ENCODE peak calls at places on chromosomes 12 and 14, in eight cellular contexts. O is mesenchymal stem cell, L is endothelial cell of umbilical vein, N is HCT116, M is neural progenitor cell, F is PC-9, Q is HepG2, X is IMR-90. G is an unnamed sample. For H3K27me3, the result is how much of the 10 kb centered on the place peaks cover.

GRCh38 chr12:32027684-32028355 is 68.6 kb downstream of the RESF1 start:
- DNase-seq in O (no peak), L (no peak), N (no peak), M (no peak), F (no peak), Q (no peak), X (no peak), G (no peak)

GRCh38 chr12:103880299-103881142 is 39.5 kb upstream of the NT5DC3 start:
- DNase-seq in O (no peak), L (peak), N (no peak), M (no peak), F (no peak), Q (no peak), X (no peak), G (no peak)

GRCh38 chr12:96237465-96238077 is 43.4 kb downstream of the ELK3 start:
- DNase-seq in O (peak), L (peak), N (no peak), M (no peak), F (no peak), Q (no peak), X (peak), G (peak)

GRCh38 chr14:103138483-103139370 is 15.5 kb downstream of the TNFAIP2 start:
- DNase-seq in O (no peak), L (no peak), N (no peak), M (peak), F (no peak), Q (no peak), X (no peak), G (no peak)

GRCh38 chr14:69786628-69787027 is 10.4 kb downstream of the SLC10A1 start:
- DNase-seq in O (no peak), L (no peak), N (no peak), M (no peak), F (no peak), Q (no peak), X (no peak), G (no peak)

GRCh38 chr14:103213331-103213730 is 90.1 kb downstream of the TNFAIP2 start:
- DNase-seq in O (no peak), L (no peak), N (no peak), M (no peak), F (no peak), Q (peak), X (no peak), G (no peak)

GRCh38 chr14:74893614-74894091 is 11.9 kb downstream of the DLST start:
- DNase-seq in O (no peak), L (no peak), N (no peak), M (no peak), F (no peak), Q (no peak), X (no peak), G (no peak)

GRCh38 chr12:12097821-12098688 is 27.3 kb downstream of the BCL2L14 start:
- DNase-seq in O (no peak), L (peak), N (no peak), M (no peak), F (no peak), Q (no peak), X (no peak), G (no peak)

GRCh38 chr14:38105106-38105702 is 102.5 kb upstream of the SSTR1 start:
- DNase-seq in O (no peak), L (no peak), N (no peak), M (no peak), F (peak), Q (no peak), X (no peak), G (no peak)

GRCh38 chr12:111078731-111079130 is 158.4 kb upstream of the MYL2 start:
- DNase-seq in O (no peak), L (no peak), N (no peak), M (no peak), F (no peak), Q (no peak), X (no peak), G (no peak)

GRCh38 chr12:113149361-113150150 is at the start of gene CFAP73:
- DNase-seq in O (peak), L (peak), N (peak), M (peak), F (peak), Q (peak), X (peak), G (no peak)

GRCh38 chr12:57475271-57476161 is 4.2 kb downstream of the ARHGAP9 start:
- DNase-seq in O (peak), L (no peak), N (no peak), M (peak), F (no peak), Q (no peak), X (no peak), G (no peak)

GRCh38 chr12:29589852-29590251 is 92.4 kb upstream of the OVCH1 start:
- DNase-seq in O (peak), L (no peak), N (no peak), M (no peak), F (no peak), Q (no peak), X (peak), G (no peak)

GRCh38 chr12:29595071-29595755 is 97.7 kb upstream of the OVCH1 start:
- DNase-seq in O (no peak), L (no peak), N (no peak), M (no peak), F (no peak), Q (no peak), X (no peak), G (no peak)

GRCh38 chr12:29593001-29593400 is 95.5 kb upstream of the OVCH1 start:
- DNase-seq in O (no peak), L (no peak), N (no peak), M (no peak), F (no peak), Q (no peak), X (no peak), G (no peak)

GRCh38 chr12:29589271-29589670 is 91.8 kb upstream of the OVCH1 start:
- DNase-seq in O (no peak), L (no peak), N (no peak), M (no peak), F (no peak), Q (no peak), X (peak), G (no peak)

GRCh38 chr12:29591140-29592020 is 93.9 kb upstream of the OVCH1 start:
- DNase-seq in O (peak), L (no peak), N (no peak), M (peak), F (no peak), Q (no peak), X (peak), G (no peak)
- H2AFZ ChIP-seq in O (no peak), L (no peak), N (no peak), M (peak), F (no peak), Q (no peak), X (no peak), G (no peak)

GRCh38 chr14:92561906-92562489 is 48.4 kb downstream of the RIN3 start:
- DNase-seq in O (no peak), L (no peak), N (no peak), M (no peak), F (no peak), Q (no peak), X (no peak), G (no peak)

GRCh38 chr14:92565040-92565717 is 51.6 kb downstream of the RIN3 start:
- DNase-seq in O (no peak), L (no peak), N (no peak), M (no peak), F (peak), Q (no peak), X (no peak), G (no peak)

GRCh38 chr14:92565718-92566115 is 52.1 kb downstream of the RIN3 start:
- DNase-seq in O (no peak), L (no peak), N (no peak), M (no peak), F (peak), Q (no peak), X (no peak), G (no peak)

GRCh38 chr14:92564361-92565039 is 50.9 kb downstream of the RIN3 start:
- DNase-seq in O (no peak), L (no peak), N (no peak), M (no peak), F (no peak), Q (no peak), X (no peak), G (no peak)

DNA sequence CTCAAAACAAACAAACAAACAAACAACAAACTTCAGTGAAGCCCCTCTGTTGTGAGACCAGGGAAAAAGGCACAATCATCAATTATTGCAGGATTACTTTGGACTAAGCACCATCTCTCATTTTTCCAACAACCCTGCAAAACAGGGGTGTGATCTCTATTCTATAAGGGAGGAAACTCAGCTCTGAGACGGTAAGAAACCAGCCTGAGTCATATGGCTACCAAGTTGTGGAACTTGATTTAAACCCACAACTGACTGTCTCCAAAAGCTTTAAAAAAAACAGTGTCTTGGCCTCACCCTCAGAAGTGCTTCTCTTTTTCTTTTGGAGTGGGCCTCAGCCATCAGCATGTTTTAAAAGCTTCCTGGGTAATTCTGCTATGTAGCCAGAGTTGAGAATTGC is 49.8 kb downstream of the RIN3 start:
- DNase-seq in O (peak), L (no peak), N (no peak), M (no peak), F (peak), Q (no peak), X (peak), G (no peak)
- H3K4me3 ChIP-seq in O (no peak), L (no peak), N (no peak), M (no peak), F (no peak), Q (no peak), X (no peak), G (no peak)

DNA sequence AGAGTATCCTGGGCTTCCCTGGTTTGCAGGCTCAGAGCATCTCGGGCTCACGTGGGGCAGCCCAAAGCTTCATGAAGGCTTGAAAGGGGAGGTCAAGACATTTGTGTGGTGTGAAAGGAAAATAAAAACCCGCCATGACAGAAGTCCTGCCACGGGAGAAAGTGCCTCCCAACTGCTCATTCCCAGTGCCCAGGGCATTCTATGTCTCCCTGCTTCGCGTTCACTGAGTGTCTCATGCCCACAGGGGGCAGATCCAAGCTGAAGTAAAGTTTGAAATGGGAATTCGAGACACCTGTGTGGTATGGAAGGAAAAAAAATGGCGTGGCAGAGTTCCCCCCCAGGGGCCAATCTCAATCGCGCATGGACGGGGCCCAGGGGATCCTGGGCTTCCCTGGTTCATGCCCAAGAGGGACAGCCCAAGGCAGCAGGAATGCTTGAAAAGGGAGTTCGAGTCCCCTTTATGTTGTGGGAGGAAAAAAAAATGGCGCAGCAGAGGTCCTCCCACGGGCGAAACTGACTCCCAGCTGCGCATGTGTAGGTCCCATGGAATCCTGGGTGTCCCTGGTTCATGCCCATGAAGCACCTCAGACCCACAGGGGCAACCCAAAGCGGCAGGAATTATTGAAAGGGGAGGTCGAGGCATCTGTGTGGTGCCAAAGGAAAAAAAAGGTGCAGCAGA is 576.7 kb downstream of the ALG10 start:
- DNase-seq in O (no peak), L (no peak), N (no peak), M (no peak), F (no peak), Q (no peak), X (no peak), G (no peak)
- H3K27me3 ChIP-seq in O (under half), L (under half), N (under half), M (under half), F (half or more), Q (under half), X (under half), G (under half)

GRCh38 chr12:47326190-47326589 is 246.4 kb upstream of the AMIGO2 start:
- DNase-seq in O (no peak), L (no peak), N (no peak), M (no peak), F (no peak), Q (no peak), X (no peak), G (no peak)

GRCh38 chr12:47323802-47324201 is 244.0 kb upstream of the AMIGO2 start:
- DNase-seq in O (no peak), L (no peak), N (no peak), M (no peak), F (no peak), Q (no peak), X (no peak), G (no peak)

GRCh38 chr12:47328831-47329545 is 249.2 kb upstream of the AMIGO2 start:
- DNase-seq in O (no peak), L (no peak), N (no peak), M (no peak), F (no peak), Q (no peak), X (peak), G (no peak)
- H2AFZ ChIP-seq in O (no peak), L (no peak), N (no peak), M (no peak), F (no peak), Q (no peak), X (no peak), G (no peak)

GRCh38 chr14:61258985-61259384 is 22.2 kb downstream of the TMEM30B start:
- DNase-seq in O (no peak), L (no peak), N (no peak), M (no peak), F (no peak), Q (no peak), X (peak), G (no peak)
- H3K4me3 ChIP-seq in O (no peak), L (no peak), N (no peak), M (no peak), F (no peak), Q (no peak), X (no peak), G (no peak)

GRCh38 chr12:3491938-3492867 is 1.2 kb downstream of the PRMT8 start:
- DNase-seq in O (peak), L (peak), N (no peak), M (peak), F (no peak), Q (peak), X (peak), G (peak)

GRCh38 chr12:3492868-3493224 is 1.8 kb downstream of the PRMT8 start:
- DNase-seq in O (no peak), L (no peak), N (no peak), M (no peak), F (no peak), Q (no peak), X (no peak), G (no peak)

GRCh38 chr12:3489057-3489456 is 1.9 kb upstream of the PRMT8 start:
- DNase-seq in O (no peak), L (no peak), N (no peak), M (no peak), F (no peak), Q (no peak), X (no peak), G (no peak)

GRCh38 chr12:3493225-3494049 is 2.4 kb downstream of the PRMT8 start:
- DNase-seq in O (no peak), L (no peak), N (no peak), M (peak), F (no peak), Q (no peak), X (no peak), G (no peak)

DNA sequence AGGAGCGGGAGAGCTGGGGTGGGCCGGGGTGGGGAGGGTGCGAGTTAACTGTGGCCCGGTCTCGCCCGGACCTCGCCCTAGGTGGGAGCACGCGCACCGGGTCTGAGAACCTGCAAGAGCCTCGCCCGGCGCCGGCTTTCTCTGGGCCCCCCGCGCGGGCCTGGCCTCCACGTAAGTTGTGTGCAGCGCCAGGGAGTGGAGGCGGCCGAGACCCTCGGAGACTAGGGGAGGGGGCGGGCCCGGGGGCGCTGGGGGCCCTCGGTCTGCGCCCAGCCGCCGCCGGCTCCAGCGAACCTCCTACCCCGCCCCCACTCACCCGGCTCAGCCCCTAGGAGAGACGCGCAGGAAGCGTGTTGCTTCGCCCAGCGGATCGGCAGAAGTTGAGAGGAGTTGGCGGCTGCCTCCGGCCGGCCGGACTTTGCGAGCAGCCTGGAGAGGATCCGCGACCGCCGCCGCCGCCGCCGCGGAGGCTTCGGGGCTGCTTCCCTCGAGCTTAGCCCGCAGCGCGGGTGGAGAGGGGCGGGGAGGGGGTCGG is at the start of gene PRMT8:
- DNase-seq in O (no peak), L (no peak), N (no peak), M (peak), F (no peak), Q (no peak), X (no peak), G (no peak)
- H3K27me3 ChIP-seq in O (half or more), L (half or more), N (half or more), M (half or more), F (half or more), Q (under half), X (under half), G (under half)

G was measured in Karpas-422.